ENCODE peak calls at places on chromosomes 4 and X, in seven cellular contexts. R is MM.1S, L is AG10803, E is coronary artery, I is tibial artery, U is fibroblast of the aortic adventitia, V is neural crest cell. D is an unnamed sample.

GRCh38 chr4:10578027-10578426 is 106.5 kb downstream of the CLNK start:
- DNase-seq in R (peak), L (no peak), E (no peak), I (no peak), U (no peak), V (no peak), D (no peak)

GRCh38 chrX:100413231-100413630 is 3.2 kb upstream of the PCDH19 start:
- DNase-seq in R (peak), L (peak), E (no peak), I (no peak), U (peak), V (peak), D (peak)

GRCh38 chrX:99095965-99096364 is 1314.1 kb downstream of the PCDH19 start:
- DNase-seq in R (no peak), L (no peak), E (no peak), I (no peak), U (no peak), V (no peak), D (no peak)

GRCh38 chr4:174764105-174764729 is 64.8 kb downstream of the GLRA3 start:
- DNase-seq in R (peak), L (peak), E (no peak), I (no peak), U (peak), V (no peak), D (peak)

GRCh38 chr4:152374606-152375285 is 161.1 kb downstream of the FBXW7 start:
- DNase-seq in R (no peak), L (peak), E (no peak), I (no peak), U (no peak), V (no peak), D (no peak)

GRCh38 chr4:56261027-56261426 is 126.3 kb downstream of the AASDH start:
- DNase-seq in R (no peak), L (no peak), E (no peak), I (no peak), U (no peak), V (no peak), D (peak)

GRCh38 chrX:49041683-49042529 is 1.3 kb downstream of the TFE3 start:
- DNase-seq in R (no peak), L (peak), E (no peak), I (no peak), U (peak), V (no peak), D (no peak)

GRCh38 chr4:157514711-157515110 is 294.2 kb downstream of the GRIA2 start:
- DNase-seq in R (no peak), L (no peak), E (no peak), I (no peak), U (no peak), V (no peak), D (no peak)

GRCh38 chr4:139603576-139604387 is 47.8 kb upstream of the SETD7 start:
- DNase-seq in R (peak), L (peak), E (no peak), I (no peak), U (peak), V (peak), D (peak)

GRCh38 chr4:1600811-1601532 is 83.1 kb downstream of the FAM53A start:
- DNase-seq in R (no peak), L (no peak), E (no peak), I (no peak), U (no peak), V (no peak), D (no peak)

GRCh38 chrX:137574784-137575298 is 8.9 kb downstream of the ZIC3 start:
- DNase-seq in R (no peak), L (no peak), E (no peak), I (no peak), U (no peak), V (no peak), D (no peak)

GRCh38 chr4:101977096-101977495 is 186.6 kb downstream of the BANK1 start:
- DNase-seq in R (no peak), L (peak), E (no peak), I (no peak), U (peak), V (no peak), D (no peak)

GRCh38 chrX:155745792-155746191 is 133.0 kb upstream of the TMLHE start:
- DNase-seq in R (no peak), L (peak), E (no peak), I (no peak), U (peak), V (no peak), D (no peak)

GRCh38 chr4:25592670-25593069 is 63.0 kb upstream of the SLC34A2 start:
- DNase-seq in R (no peak), L (no peak), E (no peak), I (no peak), U (no peak), V (no peak), D (no peak)

GRCh38 chrX:74535633-74536141 is 78.7 kb downstream of the RLIM start:
- DNase-seq in R (peak), L (peak), E (peak), I (peak), U (peak), V (peak), D (peak)

GRCh38 chr4:51836531-51836930 is 6.4 kb upstream of the DCUN1D4 start:
- DNase-seq in R (no peak), L (no peak), E (no peak), I (no peak), U (no peak), V (no peak), D (no peak)

GRCh38 chr4:160319221-160319867 is 1216.5 kb downstream of the RAPGEF2 start:
- DNase-seq in R (no peak), L (no peak), E (no peak), I (no peak), U (no peak), V (no peak), D (no peak)

GRCh38 chr4:159549092-159549491 is 446.2 kb downstream of the RAPGEF2 start:
- DNase-seq in R (no peak), L (no peak), E (no peak), I (no peak), U (no peak), V (no peak), D (no peak)

GRCh38 chr4:26233350-26233749 is 87.5 kb upstream of the RBPJ start:
- DNase-seq in R (no peak), L (no peak), E (no peak), I (no peak), U (no peak), V (no peak), D (no peak)

GRCh38 chr4:105988671-105989070 is 93.4 kb downstream of the NPNT start:
- DNase-seq in R (no peak), L (no peak), E (no peak), I (no peak), U (no peak), V (no peak), D (no peak)

GRCh38 chrX:141879616-141880015 is 24.1 kb upstream of the MAGEC1 start:
- DNase-seq in R (no peak), L (no peak), E (no peak), I (no peak), U (no peak), V (no peak), D (no peak)
- TF ChIP-seq CTCF in R (peak), L (no peak), E (no peak), I (no peak), U (no peak), V (no peak), D (no peak)

DNA sequence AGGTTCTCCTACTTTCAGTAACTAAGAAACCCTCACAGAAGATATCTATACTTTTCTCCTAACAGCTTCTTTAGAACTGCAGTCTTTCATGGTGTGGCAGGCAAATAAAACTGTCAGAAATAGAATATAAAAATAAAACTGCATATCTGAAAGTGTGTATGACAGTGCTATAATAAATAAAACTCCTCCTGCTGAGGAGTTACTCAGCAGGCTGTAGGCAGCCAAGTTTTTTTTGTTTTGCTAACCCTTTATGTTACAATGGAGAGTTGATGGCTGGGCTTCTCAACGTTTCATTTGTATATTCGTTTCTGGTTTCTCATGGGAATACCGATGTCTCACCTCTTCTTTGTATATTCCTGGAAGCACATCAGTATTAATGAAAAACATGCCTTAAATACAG is 18.2 kb upstream of the UGT2B10 start:
- DNase-seq in R (no peak), L (no peak), E (no peak), I (no peak), U (no peak), V (no peak), D (no peak)
- TF ChIP-seq CTCF in R (no peak), L (no peak), E (no peak), I (no peak), U (no peak), V (no peak), D (no peak)

GRCh38 chr4:54109226-54110018 is 9.5 kb downstream of the GSX2 start:
- DNase-seq in R (no peak), L (no peak), E (no peak), I (no peak), U (no peak), V (no peak), D (no peak)

GRCh38 chr4:54103190-54103574 is 3.2 kb downstream of the GSX2 start:
- DNase-seq in R (no peak), L (no peak), E (no peak), I (no peak), U (no peak), V (no peak), D (no peak)

GRCh38 chr4:54110019-54110416 is 10.1 kb downstream of the GSX2 start:
- DNase-seq in R (no peak), L (no peak), E (no peak), I (no peak), U (no peak), V (no peak), D (no peak)

GRCh38 chr4:54104907-54105306 is 4.9 kb downstream of the GSX2 start:
- DNase-seq in R (no peak), L (no peak), E (no peak), I (no peak), U (no peak), V (no peak), D (no peak)

DNA sequence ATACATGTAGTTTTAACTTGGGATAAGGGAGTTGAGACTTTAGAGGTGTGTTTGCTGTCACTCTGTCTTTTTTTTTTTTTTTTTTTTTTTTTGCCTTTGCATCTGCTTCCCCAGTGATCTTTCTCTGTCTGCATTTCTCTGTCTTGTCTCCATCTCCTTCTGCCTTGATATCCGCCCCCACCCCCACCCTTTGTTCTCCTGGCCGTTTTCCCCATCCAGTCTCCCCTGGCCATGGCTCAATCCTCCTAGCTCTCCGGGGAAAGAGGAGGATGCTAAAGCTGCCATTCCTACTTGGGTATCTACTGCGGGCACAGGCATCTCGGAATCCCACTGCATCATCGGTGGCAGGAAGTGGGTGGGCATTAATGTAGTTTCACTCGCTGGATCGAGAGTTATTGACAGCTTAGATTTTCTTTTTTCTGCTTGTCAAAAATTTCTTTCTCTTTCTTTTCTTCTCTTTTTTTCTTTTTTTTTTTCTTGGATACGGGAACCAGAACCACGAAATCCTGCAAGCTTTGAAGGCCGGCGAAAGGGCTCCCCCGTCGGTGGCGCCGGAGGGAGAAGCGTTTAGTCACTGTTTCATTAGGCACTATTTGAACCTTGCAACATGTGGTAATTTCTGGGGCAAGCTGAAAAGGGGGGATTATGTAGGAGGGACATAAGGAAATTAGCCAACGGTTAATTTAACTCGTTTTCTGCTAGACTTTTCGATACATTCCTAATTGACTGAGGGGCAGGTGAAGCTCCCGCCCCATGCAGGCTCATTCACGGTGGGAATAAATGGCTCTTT is 8.2 kb downstream of the GSX2 start:
- DNase-seq in R (no peak), L (no peak), E (no peak), I (no peak), U (no peak), V (no peak), D (no peak)
- TF ChIP-seq CTCF in R (no peak), L (no peak), E (no peak), I (no peak), U (no peak), V (no peak), D (no peak)

GRCh38 chrX:15358533-15358932 is 23.2 kb upstream of the PIGA start:
- DNase-seq in R (no peak), L (no peak), E (no peak), I (no peak), U (no peak), V (no peak), D (no peak)
- TF ChIP-seq CTCF in R (no peak), L (no peak), E (no peak), I (no peak), U (no peak), V (no peak), D (no peak)

D was measured in GM10248.